ENCODE peak calls at places on chromosomes 7 and 10, in six cellular contexts. M is K562, Q is stomach, A is transverse colon, E is prostate gland, Z is HepG2. L is an unnamed sample.

GRCh38 chr7:112201421-112201820 is 4.8 kb downstream of the DOCK4 start:
- DNase-seq in M (no peak), Q (no peak), A (no peak), E (no peak), Z (no peak), L (no peak)

GRCh38 chr7:41188163-41189130 is 514.4 kb downstream of the INHBA start:
- DNase-seq in M (no peak), Q (no peak), A (no peak), E (no peak), Z (no peak), L (no peak)

GRCh38 chr7:39248041-39248692 is 270.5 kb downstream of the POU6F2 start:
- DNase-seq in M (no peak), Q (no peak), A (no peak), E (no peak), Z (no peak), L (no peak)

GRCh38 chr7:2497065-2497464 is 20.9 kb upstream of the GRIFIN start:
- DNase-seq in M (no peak), Q (no peak), A (no peak), E (no peak), Z (no peak), L (no peak)

GRCh38 chr7:103706805-103707204 is 260.8 kb upstream of the SLC26A5 start:
- DNase-seq in M (no peak), Q (no peak), A (no peak), E (no peak), Z (no peak), L (no peak)

GRCh38 chr7:90239050-90239449 is 5.9 kb upstream of the CFAP69 start:
- DNase-seq in M (no peak), Q (no peak), A (no peak), E (no peak), Z (no peak), L (no peak)

GRCh38 chr7:64997927-64998391 is 7.1 kb upstream of the ZNF117 start:
- DNase-seq in M (peak), Q (peak), A (no peak), E (peak), Z (no peak), L (no peak)

GRCh38 chr10:119020627-119020946 is 8.9 kb upstream of the NANOS1 start:
- DNase-seq in M (no peak), Q (no peak), A (no peak), E (no peak), Z (no peak), L (no peak)

GRCh38 chr10:125038637-125039036 is 96.7 kb downstream of the ZRANB1 start:
- DNase-seq in M (no peak), Q (peak), A (peak), E (peak), Z (peak), L (no peak)

GRCh38 chr10:122296363-122297120 is 25.4 kb downstream of the BTBD16 start:
- DNase-seq in M (no peak), Q (no peak), A (no peak), E (no peak), Z (no peak), L (no peak)

GRCh38 chr10:68600041-68600778 is 40.1 kb downstream of the TET1 start:
- DNase-seq in M (peak), Q (peak), A (peak), E (peak), Z (peak), L (peak)

GRCh38 chr10:112208292-112208691 is 24.7 kb upstream of the GPAM start:
- DNase-seq in M (no peak), Q (no peak), A (no peak), E (no peak), Z (no peak), L (no peak)

GRCh38 chr10:85138046-85138445 is 809.7 kb downstream of the CCSER2 start:
- DNase-seq in M (no peak), Q (no peak), A (no peak), E (no peak), Z (no peak), L (no peak)

GRCh38 chr7:84379446-84379845 is 184.9 kb upstream of the SEMA3A start:
- DNase-seq in M (no peak), Q (no peak), A (no peak), E (no peak), Z (no peak), L (no peak)

GRCh38 chr10:93171837-93172236 is 98.1 kb downstream of the CYP26A1 start:
- DNase-seq in M (no peak), Q (no peak), A (no peak), E (no peak), Z (no peak), L (no peak)

GRCh38 chr10:86182150-86182549 is 184.4 kb downstream of the GRID1 start:
- DNase-seq in M (no peak), Q (no peak), A (no peak), E (no peak), Z (no peak), L (no peak)

GRCh38 chr7:157494506-157495176 is 157.8 kb downstream of the DNAJB6 start:
- DNase-seq in M (no peak), Q (peak), A (no peak), E (no peak), Z (no peak), L (no peak)

GRCh38 chr10:130560573-130560972 is 424.4 kb downstream of the GLRX3 start:
- DNase-seq in M (no peak), Q (no peak), A (no peak), E (no peak), Z (no peak), L (no peak)

GRCh38 chr10:78763651-78764395 is 304.9 kb upstream of the ZMIZ1 start:
- DNase-seq in M (no peak), Q (no peak), A (no peak), E (no peak), Z (no peak), L (peak)

GRCh38 chr10:104260775-104261115 is 6.1 kb downstream of the GSTO1 start:
- DNase-seq in M (no peak), Q (no peak), A (no peak), E (no peak), Z (no peak), L (no peak)

GRCh38 chr10:59134302-59134701 is 42.1 kb upstream of the PHYHIPL start:
- DNase-seq in M (no peak), Q (no peak), A (no peak), E (no peak), Z (no peak), L (no peak)

GRCh38 chr10:23110722-23111660 is 15.6 kb downstream of the MSRB2 start:
- DNase-seq in M (no peak), Q (no peak), A (no peak), E (no peak), Z (peak), L (peak)

GRCh38 chr10:103769176-103769575 is 86.2 kb downstream of the SH3PXD2A start:
- DNase-seq in M (no peak), Q (no peak), A (no peak), E (no peak), Z (no peak), L (no peak)

GRCh38 chr10:108112218-108112617 is 947.7 kb upstream of the SORCS1 start:
- DNase-seq in M (no peak), Q (no peak), A (no peak), E (no peak), Z (no peak), L (no peak)

GRCh38 chr7:74017122-74017521 is 10.9 kb upstream of the ELN start:
- DNase-seq in M (no peak), Q (no peak), A (no peak), E (no peak), Z (no peak), L (no peak)

DNA sequence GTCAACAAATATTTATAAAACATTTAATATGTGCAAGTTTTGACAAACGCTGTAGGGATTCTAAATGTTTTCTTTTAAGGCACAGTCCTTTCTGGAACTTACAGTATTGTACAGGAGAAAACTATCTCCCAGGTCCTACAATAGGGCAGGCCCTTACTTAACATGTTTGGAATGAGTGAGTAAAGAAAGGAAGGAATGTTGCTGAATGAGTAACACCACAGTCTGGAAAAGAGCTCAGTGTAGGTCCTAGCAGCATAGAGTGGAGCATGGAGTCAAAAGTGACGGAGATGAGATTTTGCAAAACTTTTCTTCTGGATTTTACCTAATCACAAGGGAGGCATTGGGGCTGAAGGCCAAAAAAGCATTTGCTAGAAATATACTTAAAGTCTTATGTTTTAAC is 20.4 kb upstream of the ADD3 start:
- DNase-seq in M (no peak), Q (no peak), A (no peak), E (no peak), Z (peak), L (no peak)
- H3K27ac ChIP-seq in M (no peak), Q (no peak), A (no peak), E (no peak), Z (no peak), L (no peak)

GRCh38 chr7:150368884-150369739 is 490 bp downstream of the REPIN1 start:
- DNase-seq in M (peak), Q (peak), A (peak), E (peak), Z (peak), L (peak)
- TF ChIP-seq POLR2AphosphoS5 in M (no peak), Q (no peak), A (no peak), E (no peak), Z (peak), L (peak)

GRCh38 chr7:22677680-22678079 is 49.3 kb upstream of the IL6 start:
- DNase-seq in M (no peak), Q (no peak), A (no peak), E (no peak), Z (no peak), L (no peak)

GRCh38 chr7:22672892-22673637 is 53.9 kb upstream of the IL6 start:
- DNase-seq in M (no peak), Q (no peak), A (no peak), E (no peak), Z (peak), L (no peak)

GRCh38 chr7:22675436-22675835 is 51.6 kb upstream of the IL6 start:
- DNase-seq in M (no peak), Q (no peak), A (no peak), E (no peak), Z (no peak), L (no peak)

GRCh38 chr7:22675917-22676343 is 51.1 kb upstream of the IL6 start:
- DNase-seq in M (no peak), Q (no peak), A (peak), E (no peak), Z (no peak), L (no peak)

DNA sequence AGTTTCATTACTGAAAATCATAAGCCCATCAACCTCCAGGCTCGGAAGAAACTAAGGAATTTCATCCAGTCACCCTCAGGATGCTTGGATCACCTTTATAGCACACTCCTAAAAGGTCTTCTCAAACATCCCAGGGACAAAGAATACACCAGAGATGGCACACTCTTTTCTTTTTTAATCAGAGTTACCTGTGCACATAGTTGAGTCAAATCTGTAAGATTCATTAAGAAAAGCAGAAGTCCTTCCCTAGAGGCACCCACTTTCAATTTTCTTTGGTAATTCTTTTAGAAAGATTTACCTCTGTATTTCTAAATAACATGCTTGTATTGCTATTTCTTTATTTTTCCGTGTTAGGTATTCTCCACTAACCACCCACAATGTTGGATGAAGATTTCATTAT is 50.6 kb upstream of the IL6 start:
- DNase-seq in M (no peak), Q (no peak), A (no peak), E (no peak), Z (no peak), L (no peak)
- H3K27ac ChIP-seq in M (peak), Q (no peak), A (no peak), E (no peak), Z (no peak), L (peak)

GRCh38 chr7:128010392-128011078 is 20.7 kb downstream of the LRRC4 start:
- DNase-seq in M (no peak), Q (no peak), A (no peak), E (no peak), Z (no peak), L (no peak)
- TF ChIP-seq POLR2AphosphoS5 in M (peak), Q (no peak), A (no peak), E (no peak), Z (no peak), L (no peak)

DNA sequence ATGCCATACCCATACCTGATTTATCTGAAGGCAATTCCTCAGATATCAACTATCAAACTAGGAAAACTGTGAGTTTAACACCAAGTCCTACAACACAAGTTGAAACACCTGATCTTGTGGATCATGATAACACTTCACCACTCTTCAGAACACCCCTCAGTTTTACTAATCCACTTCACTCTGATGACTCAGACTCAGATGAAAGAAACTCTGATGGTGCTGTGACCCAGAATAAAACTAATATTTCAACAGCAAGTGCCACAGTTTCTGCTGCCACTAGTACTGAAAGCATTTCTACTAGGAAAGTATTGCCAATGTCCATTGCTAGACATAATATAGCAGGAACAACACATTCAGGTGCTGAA is 69.0 kb upstream of the RSBN1L start:
- DNase-seq in M (no peak), Q (no peak), A (no peak), E (no peak), Z (no peak), L (no peak)
- H3K27ac ChIP-seq in M (no peak), Q (no peak), A (no peak), E (no peak), Z (no peak), L (no peak)

GRCh38 chr10:89086801-89087513 is 96.4 kb downstream of the FAS start:
- DNase-seq in M (no peak), Q (peak), A (peak), E (no peak), Z (no peak), L (peak)
- TF ChIP-seq POLR2AphosphoS5 in M (no peak), Q (no peak), A (peak), E (no peak), Z (no peak), L (peak)

GRCh38 chr7:79258826-79259225 is 194.6 kb downstream of the MAGI2 start:
- DNase-seq in M (no peak), Q (no peak), A (no peak), E (no peak), Z (no peak), L (no peak)
- H3K27ac ChIP-seq in M (no peak), Q (no peak), A (no peak), E (no peak), Z (no peak), L (no peak)

L was measured in spleen.